ENCODE peak calls at places on chromosome 18, in five cellular contexts. G is AG10803, F is cardiac fibroblast, P is fibroblast of the aortic adventitia, T is fibroblast of mammary gland. B is an unnamed sample.

GRCh38 chr18:55861266-55861665 is 273.3 kb upstream of the TCF4 start:
- DNase-seq in G (peak; percentile 78), F (peak; percentile 70), P (peak; percentile 71), T (peak; percentile 66), B (peak; percentile 27)

GRCh38 chr18:53991805-53992204 is 232.7 kb downstream of the MBD2 start:
- DNase-seq in G (peak; percentile 26), F (peak; percentile 25), P (peak; percentile 45), T (peak; percentile 47), B (no peak)

GRCh38 chr18:9848170-9848854 is 37.5 kb upstream of the TXNDC2 start:
- DNase-seq in G (no peak), F (no peak), P (no peak), T (no peak), B (no peak)

GRCh38 chr18:75319905-75320304 is 107.6 kb downstream of the SMIM21 start:
- DNase-seq in G (no peak), F (no peak), P (no peak), T (no peak), B (no peak)

GRCh38 chr18:3062798-3063563 is 50.0 kb upstream of the LPIN2 start:
- DNase-seq in G (peak; percentile 25), F (peak; percentile 54), P (peak; percentile 43), T (peak; percentile 49), B (peak; percentile 17)

GRCh38 chr18:68316636-68317035 is 398.3 kb downstream of the TMX3 start:
- DNase-seq in G (peak; percentile 34), F (peak; percentile 24), P (peak; percentile 44), T (peak; percentile 51), B (no peak)

GRCh38 chr18:5943514-5943913 is 48.2 kb upstream of the TMEM200C start:
- DNase-seq in G (peak; percentile 0), F (peak; percentile 27), P (peak; percentile 17), T (no peak), B (no peak)

GRCh38 chr18:44792456-44793080 is 111.9 kb downstream of the SETBP1 start:
- DNase-seq in G (peak; percentile 28), F (peak; percentile 27), P (peak; percentile 72), T (no peak), B (peak; percentile 34)

GRCh38 chr18:23283933-23284430 is 148.7 kb downstream of the CABLES1 start:
- DNase-seq in G (peak; percentile 51), F (peak; percentile 21), P (peak; percentile 38), T (peak; percentile 75), B (peak; percentile 83)

GRCh38 chr18:48803951-48804855 is 146.6 kb downstream of the SMAD7 start:
- DNase-seq in G (no peak), F (no peak), P (no peak), T (no peak), B (no peak)
- TF ChIP-seq CTCF in G (no peak), F (no peak), P (no peak), T (no peak), B (no peak)

DNA sequence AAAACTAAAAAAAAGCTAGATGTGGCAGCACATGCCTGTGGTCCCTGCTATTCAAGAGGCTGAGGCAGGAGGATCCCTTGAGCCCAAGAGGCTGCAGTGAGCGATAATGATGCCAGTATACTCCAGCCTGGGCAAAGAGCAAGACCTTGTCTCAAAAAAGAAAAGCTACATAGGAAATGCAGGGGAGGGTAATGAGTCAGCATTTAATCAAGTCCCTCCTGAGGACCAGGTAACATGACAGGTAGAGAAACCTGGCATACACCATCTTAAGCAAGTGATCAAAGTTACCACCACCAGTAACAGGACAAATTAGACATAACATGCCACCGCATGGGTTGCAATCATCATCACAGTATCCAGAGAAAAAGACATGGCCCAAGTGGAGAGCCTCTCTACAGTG is 25.8 kb downstream of the MYO5B start:
- DNase-seq in G (no peak), F (no peak), P (no peak), T (no peak), B (no peak)
- TF ChIP-seq CTCF in G (no peak), F (no peak), P (no peak), T (no peak), B (no peak)

DNA sequence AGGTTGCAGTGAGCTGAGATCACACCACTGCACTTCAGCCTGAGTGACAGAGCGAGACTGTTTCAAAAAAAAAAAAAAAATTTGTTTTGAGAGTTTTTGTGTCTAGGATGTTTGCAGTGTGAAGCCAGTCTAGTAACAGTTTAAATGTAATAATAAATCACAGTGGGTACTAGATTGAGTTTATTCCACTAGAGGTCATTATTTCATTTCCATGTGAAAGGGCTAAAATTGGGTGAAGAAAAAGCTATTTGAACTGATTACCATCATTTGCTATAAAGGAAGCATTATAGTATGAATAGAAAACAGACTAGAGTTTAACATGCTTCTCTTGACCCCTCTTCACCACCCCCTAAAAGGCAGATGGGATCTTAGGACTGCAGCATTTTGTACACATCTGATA is 20.3 kb downstream of the SNRPD1 start:
- DNase-seq in G (peak; percentile 1), F (peak; percentile 39), P (peak; percentile 26), T (no peak), B (no peak)
- TF ChIP-seq CTCF in G (no peak), F (no peak), P (no peak), T (no peak), B (peak; percentile 44)

GRCh38 chr18:26655614-26656400 is 107.5 kb upstream of the KCTD1 start:
- DNase-seq in G (peak; percentile 21), F (peak; percentile 55), P (peak; percentile 35), T (peak; percentile 31), B (no peak)
- TF ChIP-seq CTCF in G (peak; percentile 11), F (peak; percentile 22), P (peak; percentile 25), T (peak; percentile 1), B (peak; percentile 4)

DNA sequence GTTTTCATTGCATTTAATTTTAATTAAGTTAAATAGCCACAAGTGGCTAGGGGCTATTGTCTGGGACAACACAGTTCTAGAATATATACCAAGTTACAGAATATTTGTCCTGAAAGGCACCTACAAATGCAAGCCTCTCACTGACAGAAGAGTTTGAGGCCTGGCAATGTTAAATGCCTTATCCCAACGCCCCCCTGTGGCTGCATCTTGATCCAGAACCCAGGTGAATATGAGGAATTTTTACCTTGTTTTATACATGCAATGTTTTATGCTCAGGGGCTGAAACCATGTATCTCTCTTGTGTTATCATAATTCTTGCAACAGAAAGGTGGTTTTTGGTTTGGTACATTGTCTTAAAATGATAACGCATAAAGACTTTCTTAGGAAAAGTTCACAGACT is 71.8 kb upstream of the SEC11C start:
- DNase-seq in G (no peak), F (peak; percentile 21), P (peak; percentile 26), T (peak; percentile 43), B (no peak)
- TF ChIP-seq CTCF in G (peak; percentile 44), F (peak; percentile 64), P (peak; percentile 54), T (peak; percentile 59), B (peak; percentile 70)

GRCh38 chr18:7393080-7393479 is 162.2 kb downstream of the LRRC30 start:
- DNase-seq in G (no peak), F (no peak), P (no peak), T (no peak), B (no peak)
- TF ChIP-seq CTCF in G (no peak), F (no peak), P (no peak), T (no peak), B (no peak)

DNA sequence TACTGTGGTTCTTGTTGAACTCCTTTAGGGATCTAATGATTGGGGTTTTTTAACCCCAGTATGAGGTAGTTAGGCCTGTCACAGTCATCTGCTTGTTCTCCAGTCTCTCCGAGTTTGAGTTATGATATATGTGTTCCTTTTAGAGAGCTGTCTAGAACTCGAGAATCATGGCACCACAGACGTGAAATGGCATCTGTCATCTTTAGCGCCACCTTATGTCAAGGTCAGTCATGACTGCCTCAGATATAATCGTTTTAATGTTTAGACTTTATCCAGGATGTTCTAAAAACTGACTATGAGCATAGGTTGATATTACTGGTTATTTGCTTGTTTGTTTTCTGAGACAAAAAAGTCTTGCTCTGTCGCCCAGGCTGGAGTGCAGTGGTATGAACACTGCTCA is 112.2 kb downstream of the CEP192 start:
- DNase-seq in G (no peak), F (no peak), P (no peak), T (peak; percentile 11), B (no peak)
- TF ChIP-seq CTCF in G (peak; percentile 37), F (peak; percentile 28), P (peak; percentile 25), T (peak; percentile 28), B (peak; percentile 51)

GRCh38 chr18:12946549-12947354 is 1.1 kb upstream of the SEH1L start:
- DNase-seq in G (peak; percentile 98), F (peak; percentile 99), P (peak; percentile 99), T (peak; percentile 83), B (peak; percentile 64)
- TF ChIP-seq CTCF in G (peak; percentile 35), F (no peak), P (no peak), T (no peak), B (peak; percentile 29)

DNA sequence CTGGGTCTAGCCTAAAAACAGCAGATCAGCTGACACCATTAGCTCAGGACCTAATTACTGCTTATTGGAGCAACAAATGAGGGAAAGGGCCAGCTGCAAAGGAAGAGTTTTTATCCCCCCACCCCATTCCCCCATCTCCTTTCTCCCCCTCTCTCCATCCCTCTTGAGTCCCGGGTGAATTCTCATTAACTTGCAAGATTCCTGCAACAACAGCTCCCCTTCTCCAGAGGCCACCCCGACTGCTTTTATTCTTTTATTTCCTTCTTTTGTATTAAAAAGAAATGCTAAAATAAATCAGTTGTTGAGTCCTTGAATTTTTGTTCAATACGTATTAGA is 473 bp upstream of the NOL4 start:
- DNase-seq in G (no peak), F (no peak), P (no peak), T (no peak), B (no peak)
- TF ChIP-seq CTCF in G (no peak), F (no peak), P (no peak), T (no peak), B (no peak)

DNA sequence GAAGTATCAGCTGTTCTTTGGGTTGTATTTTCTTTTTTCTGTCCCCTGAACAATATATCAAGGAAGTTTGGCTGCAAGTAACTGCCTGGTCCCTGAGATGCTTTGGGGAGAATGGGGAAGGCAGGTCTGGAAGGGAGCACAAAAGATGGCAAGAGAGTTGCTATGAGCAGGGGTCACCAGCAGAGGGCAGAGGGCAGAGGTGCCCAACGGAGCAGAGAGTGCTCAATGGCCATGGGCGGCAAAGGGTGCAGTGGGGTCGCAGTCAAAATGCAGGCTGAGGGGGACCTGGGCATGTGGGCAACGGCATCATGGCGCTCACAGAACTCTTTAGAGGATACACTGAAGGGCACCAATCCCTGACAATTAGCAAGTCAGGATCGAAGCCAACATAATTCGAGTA is 107.7 kb upstream of the ATP8B1 start:
- DNase-seq in G (no peak), F (no peak), P (no peak), T (no peak), B (no peak)
- TF ChIP-seq CTCF in G (peak; percentile 17), F (peak; percentile 51), P (peak; percentile 26), T (peak; percentile 48), B (peak; percentile 50)

B was measured in foreskin keratinocyte.